ENCODE peak calls at places on chromosomes 4 and X, in six cellular contexts. O is kidney epithelial cell, S is T-helper 2 cell, X is testis, L is T-helper 1 cell, P is AG09309. J is an unnamed sample.

GRCh38 chrX:77436271-77436670 is 10.9 kb upstream of the FGF16 start:
- DNase-seq in O (no peak), S (no peak), X (no peak), L (no peak), P (no peak), J (no peak)

GRCh38 chr4:4858527-4858926 is 938 bp upstream of the MSX1 start:
- DNase-seq in O (no peak), S (no peak), X (no peak), L (no peak), P (no peak), J (no peak)

GRCh38 chr4:52643846-52644245 is 15.3 kb downstream of the USP46 start:
- DNase-seq in O (peak), S (no peak), X (peak), L (no peak), P (no peak), J (no peak)

GRCh38 chrX:14936561-14936960 is 63.3 kb downstream of the MOSPD2 start:
- DNase-seq in O (no peak), S (no peak), X (no peak), L (no peak), P (peak), J (peak)

GRCh38 chr4:129926936-129927335 is 831.0 kb downstream of the C4orf33 start:
- DNase-seq in O (no peak), S (no peak), X (no peak), L (no peak), P (no peak), J (no peak)

GRCh38 chrX:108167211-108167872 is 75.8 kb downstream of the ATG4A start:
- DNase-seq in O (no peak), S (no peak), X (no peak), L (no peak), P (no peak), J (no peak)

GRCh38 chr4:177728361-177729152 is 286.3 kb upstream of the AGA start:
- DNase-seq in O (peak), S (no peak), X (peak), L (no peak), P (no peak), J (no peak)

GRCh38 chrX:22121161-22121560 is 89.0 kb downstream of the PHEX start:
- DNase-seq in O (no peak), S (no peak), X (no peak), L (no peak), P (no peak), J (no peak)

GRCh38 chr4:41146716-41147506 is 67.4 kb downstream of the APBB2 start:
- DNase-seq in O (no peak), S (no peak), X (peak), L (no peak), P (no peak), J (no peak)

GRCh38 chr4:184288451-184289178 is 70.9 kb upstream of the ENPP6 start:
- DNase-seq in O (no peak), S (no peak), X (no peak), L (peak), P (no peak), J (no peak)

GRCh38 chrX:29922607-29923006 is 292.8 kb upstream of the MAGEB2 start:
- DNase-seq in O (no peak), S (no peak), X (no peak), L (no peak), P (no peak), J (no peak)

GRCh38 chr4:111717916-111718315 is 427.3 kb upstream of the FAM241A start:
- DNase-seq in O (no peak), S (no peak), X (no peak), L (no peak), P (no peak), J (no peak)

GRCh38 chr4:82629238-82630000 is 67.6 kb upstream of the TMEM150C start:
- DNase-seq in O (no peak), S (no peak), X (no peak), L (no peak), P (peak), J (no peak)

GRCh38 chrX:110992611-110993010 is 103.4 kb upstream of the PAK3 start:
- DNase-seq in O (no peak), S (peak), X (peak), L (peak), P (no peak), J (no peak)

GRCh38 chrX:39972340-39972739 is 125.4 kb downstream of the BCOR start:
- DNase-seq in O (no peak), S (no peak), X (no peak), L (no peak), P (peak), J (no peak)

GRCh38 chr4:11739992-11740391 is 311.3 kb upstream of the HS3ST1 start:
- DNase-seq in O (no peak), S (no peak), X (no peak), L (no peak), P (no peak), J (no peak)

GRCh38 chrX:107747596-107748161 is 27.9 kb downstream of the TSC22D3 start:
- DNase-seq in O (no peak), S (no peak), X (no peak), L (no peak), P (no peak), J (no peak)

GRCh38 chr4:34922325-34922724 is 1322.0 kb downstream of the ARAP2 start:
- DNase-seq in O (no peak), S (no peak), X (no peak), L (no peak), P (no peak), J (no peak)

GRCh38 chrX:132184871-132185270 is 34.4 kb downstream of the RAP2C start:
- DNase-seq in O (no peak), S (no peak), X (no peak), L (no peak), P (no peak), J (no peak)

GRCh38 chr4:180234730-180235129 is 2008.5 kb upstream of the TENM3 start:
- DNase-seq in O (no peak), S (no peak), X (no peak), L (no peak), P (no peak), J (no peak)

GRCh38 chr4:140256941-140257340 is 103.0 kb upstream of the MAML3 start:
- DNase-seq in O (no peak), S (no peak), X (no peak), L (no peak), P (no peak), J (no peak)

GRCh38 chr4:7719354-7720174 is 220.1 kb downstream of the AFAP1 start:
- DNase-seq in O (no peak), S (peak), X (peak), L (peak), P (no peak), J (no peak)

GRCh38 chrX:48487362-48487785 is 11.4 kb downstream of the FTSJ1 start:
- DNase-seq in O (peak), S (no peak), X (no peak), L (no peak), P (peak), J (peak)

GRCh38 chr4:138301536-138301935 is 59.4 kb upstream of the SLC7A11 start:
- DNase-seq in O (no peak), S (no peak), X (no peak), L (no peak), P (no peak), J (no peak)

GRCh38 chr4:184283659-184284335 is 66.1 kb upstream of the ENPP6 start:
- DNase-seq in O (no peak), S (no peak), X (no peak), L (no peak), P (no peak), J (no peak)

GRCh38 chrX:103791826-103792458 is 15.3 kb downstream of the PLP1 start:
- DNase-seq in O (no peak), S (no peak), X (no peak), L (no peak), P (no peak), J (no peak)

GRCh38 chr4:153655928-153656327 is 28.2 kb upstream of the TLR2 start:
- DNase-seq in O (no peak), S (no peak), X (no peak), L (no peak), P (no peak), J (no peak)

GRCh38 chrX:40945366-40945713 is 139.9 kb upstream of the USP9X start:
- DNase-seq in O (peak), S (no peak), X (peak), L (no peak), P (peak), J (no peak)

GRCh38 chr4:16157609-16158503 is 68.4 kb downstream of the TAPT1 start:
- DNase-seq in O (no peak), S (no peak), X (no peak), L (no peak), P (no peak), J (no peak)

GRCh38 chr4:118718511-118719170 is 33.4 kb downstream of the METTL14 start:
- DNase-seq in O (no peak), S (no peak), X (no peak), L (no peak), P (no peak), J (no peak)

GRCh38 chr4:124183926-124184325 is 528.6 kb downstream of the ANKRD50 start:
- DNase-seq in O (no peak), S (no peak), X (no peak), L (no peak), P (no peak), J (no peak)

GRCh38 chr4:122003335-122003734 is 51.5 kb upstream of the TRPC3 start:
- DNase-seq in O (no peak), S (peak), X (peak), L (peak), P (no peak), J (no peak)